ENCODE peak calls at places on chromosomes 3 and 15, in ten cellular contexts. One of them, this sample, is unnamed.

GRCh38 chr3:188941103-188941502 is 230.7 kb upstream of the TPRG1 start:
- DNase-seq in CD8-positive, alpha-beta memory T cell: no peak
- DNase-seq in HCT116: no peak
- DNase-seq in fibroblast of the conjunctiva: no peak
- DNase-seq in anterior cingulate cortex: no peak
- DNase-seq in NCI-H2029 treated with DMSO at 0.1 percent for 48 hours: no peak
- DNase-seq in activated CD4-positive, alpha-beta T cell treated with anti-CD3 and anti-CD28 coated beads, Interleukin-2, amount 50 U/mL, for 4 hours: no peak
- DNase-seq in sigmoid colon: no peak
- DNase-seq in ACHN: no peak
- DNase-seq in lung microvascular endothelial cell: no peak
- DNase-seq in this sample: no peak

GRCh38 chr3:14798231-14798630 is 20.5 kb upstream of the FGD5 start:
- DNase-seq in CD8-positive, alpha-beta memory T cell: no peak
- DNase-seq in HCT116: no peak
- DNase-seq in fibroblast of the conjunctiva: no peak
- DNase-seq in anterior cingulate cortex: no peak
- DNase-seq in NCI-H2029 treated with DMSO at 0.1 percent for 48 hours: no peak
- DNase-seq in activated CD4-positive, alpha-beta T cell treated with anti-CD3 and anti-CD28 coated beads, Interleukin-2, amount 50 U/mL, for 4 hours: no peak
- DNase-seq in sigmoid colon: peak
- DNase-seq in ACHN: no peak
- DNase-seq in lung microvascular endothelial cell: no peak
- DNase-seq in this sample: peak

GRCh38 chr15:41241251-41241964 is 10.3 kb downstream of the CHP1 start:
- DNase-seq in CD8-positive, alpha-beta memory T cell: no peak
- DNase-seq in HCT116: no peak
- DNase-seq in fibroblast of the conjunctiva: no peak
- DNase-seq in anterior cingulate cortex: no peak
- DNase-seq in NCI-H2029 treated with DMSO at 0.1 percent for 48 hours: peak
- DNase-seq in activated CD4-positive, alpha-beta T cell treated with anti-CD3 and anti-CD28 coated beads, Interleukin-2, amount 50 U/mL, for 4 hours: no peak
- DNase-seq in sigmoid colon: no peak
- DNase-seq in ACHN: no peak
- DNase-seq in lung microvascular endothelial cell: peak
- DNase-seq in this sample: no peak

GRCh38 chr3:64533565-64534317 is 154.1 kb downstream of the ADAMTS9 start:
- DNase-seq in CD8-positive, alpha-beta memory T cell: no peak
- DNase-seq in HCT116: peak
- DNase-seq in fibroblast of the conjunctiva: peak
- DNase-seq in anterior cingulate cortex: peak
- DNase-seq in NCI-H2029 treated with DMSO at 0.1 percent for 48 hours: peak
- DNase-seq in activated CD4-positive, alpha-beta T cell treated with anti-CD3 and anti-CD28 coated beads, Interleukin-2, amount 50 U/mL, for 4 hours: no peak
- DNase-seq in sigmoid colon: peak
- DNase-seq in ACHN: peak
- DNase-seq in lung microvascular endothelial cell: peak
- DNase-seq in this sample: peak

GRCh38 chr3:12437861-12438260 is 46.4 kb upstream of the TSEN2 start:
- DNase-seq in CD8-positive, alpha-beta memory T cell: no peak
- DNase-seq in HCT116: no peak
- DNase-seq in fibroblast of the conjunctiva: no peak
- DNase-seq in anterior cingulate cortex: no peak
- DNase-seq in NCI-H2029 treated with DMSO at 0.1 percent for 48 hours: no peak
- DNase-seq in activated CD4-positive, alpha-beta T cell treated with anti-CD3 and anti-CD28 coated beads, Interleukin-2, amount 50 U/mL, for 4 hours: no peak
- DNase-seq in sigmoid colon: peak
- DNase-seq in ACHN: no peak
- DNase-seq in lung microvascular endothelial cell: no peak
- DNase-seq in this sample: no peak

GRCh38 chr3:62109534-62109933 is 263.8 kb downstream of the FEZF2 start:
- DNase-seq in CD8-positive, alpha-beta memory T cell: no peak
- DNase-seq in HCT116: no peak
- DNase-seq in fibroblast of the conjunctiva: peak
- DNase-seq in anterior cingulate cortex: no peak
- DNase-seq in NCI-H2029 treated with DMSO at 0.1 percent for 48 hours: no peak
- DNase-seq in activated CD4-positive, alpha-beta T cell treated with anti-CD3 and anti-CD28 coated beads, Interleukin-2, amount 50 U/mL, for 4 hours: no peak
- DNase-seq in sigmoid colon: no peak
- DNase-seq in ACHN: peak
- DNase-seq in lung microvascular endothelial cell: no peak
- DNase-seq in this sample: no peak

GRCh38 chr3:50338989-50339388 is 1.6 kb downstream of the RASSF1 start:
- DNase-seq in CD8-positive, alpha-beta memory T cell: no peak
- DNase-seq in HCT116: no peak
- DNase-seq in fibroblast of the conjunctiva: no peak
- DNase-seq in anterior cingulate cortex: no peak
- DNase-seq in NCI-H2029 treated with DMSO at 0.1 percent for 48 hours: no peak
- DNase-seq in activated CD4-positive, alpha-beta T cell treated with anti-CD3 and anti-CD28 coated beads, Interleukin-2, amount 50 U/mL, for 4 hours: no peak
- DNase-seq in sigmoid colon: no peak
- DNase-seq in ACHN: no peak
- DNase-seq in lung microvascular endothelial cell: no peak
- DNase-seq in this sample: no peak

GRCh38 chr15:97963779-97964178 is 3.3 kb downstream of the ARRDC4 start:
- DNase-seq in CD8-positive, alpha-beta memory T cell: no peak
- DNase-seq in HCT116: no peak
- DNase-seq in fibroblast of the conjunctiva: no peak
- DNase-seq in anterior cingulate cortex: no peak
- DNase-seq in NCI-H2029 treated with DMSO at 0.1 percent for 48 hours: no peak
- DNase-seq in activated CD4-positive, alpha-beta T cell treated with anti-CD3 and anti-CD28 coated beads, Interleukin-2, amount 50 U/mL, for 4 hours: no peak
- DNase-seq in sigmoid colon: no peak
- DNase-seq in ACHN: no peak
- DNase-seq in lung microvascular endothelial cell: no peak
- DNase-seq in this sample: no peak

GRCh38 chr15:64521201-64521600 is 60.8 kb downstream of the ZNF609 start:
- DNase-seq in CD8-positive, alpha-beta memory T cell: no peak
- DNase-seq in HCT116: no peak
- DNase-seq in fibroblast of the conjunctiva: no peak
- DNase-seq in anterior cingulate cortex: no peak
- DNase-seq in NCI-H2029 treated with DMSO at 0.1 percent for 48 hours: no peak
- DNase-seq in activated CD4-positive, alpha-beta T cell treated with anti-CD3 and anti-CD28 coated beads, Interleukin-2, amount 50 U/mL, for 4 hours: no peak
- DNase-seq in sigmoid colon: no peak
- DNase-seq in ACHN: no peak
- DNase-seq in lung microvascular endothelial cell: no peak
- DNase-seq in this sample: no peak

GRCh38 chr3:107796786-107797185 is 274.0 kb downstream of the BBX start:
- DNase-seq in CD8-positive, alpha-beta memory T cell: no peak
- DNase-seq in HCT116: no peak
- DNase-seq in fibroblast of the conjunctiva: no peak
- DNase-seq in anterior cingulate cortex: no peak
- DNase-seq in NCI-H2029 treated with DMSO at 0.1 percent for 48 hours: peak
- DNase-seq in activated CD4-positive, alpha-beta T cell treated with anti-CD3 and anti-CD28 coated beads, Interleukin-2, amount 50 U/mL, for 4 hours: no peak
- DNase-seq in sigmoid colon: no peak
- DNase-seq in ACHN: no peak
- DNase-seq in lung microvascular endothelial cell: peak
- DNase-seq in this sample: no peak

GRCh38 chr3:141476033-141476432 is 10.8 kb upstream of the RASA2 start:
- DNase-seq in CD8-positive, alpha-beta memory T cell: peak
- DNase-seq in HCT116: no peak
- DNase-seq in fibroblast of the conjunctiva: no peak
- DNase-seq in anterior cingulate cortex: no peak
- DNase-seq in NCI-H2029 treated with DMSO at 0.1 percent for 48 hours: no peak
- DNase-seq in activated CD4-positive, alpha-beta T cell treated with anti-CD3 and anti-CD28 coated beads, Interleukin-2, amount 50 U/mL, for 4 hours: no peak
- DNase-seq in sigmoid colon: no peak
- DNase-seq in ACHN: no peak
- DNase-seq in lung microvascular endothelial cell: no peak
- DNase-seq in this sample: no peak

GRCh38 chr3:189071452-189071851 is 100.3 kb upstream of the TPRG1 start:
- DNase-seq in CD8-positive, alpha-beta memory T cell: no peak
- DNase-seq in HCT116: no peak
- DNase-seq in fibroblast of the conjunctiva: no peak
- DNase-seq in anterior cingulate cortex: no peak
- DNase-seq in NCI-H2029 treated with DMSO at 0.1 percent for 48 hours: no peak
- DNase-seq in activated CD4-positive, alpha-beta T cell treated with anti-CD3 and anti-CD28 coated beads, Interleukin-2, amount 50 U/mL, for 4 hours: no peak
- DNase-seq in sigmoid colon: no peak
- DNase-seq in ACHN: no peak
- DNase-seq in lung microvascular endothelial cell: no peak
- DNase-seq in this sample: no peak

GRCh38 chr15:71752604-71753289 is 57.6 kb upstream of the NR2E3 start:
- DNase-seq in CD8-positive, alpha-beta memory T cell: no peak
- DNase-seq in HCT116: peak
- DNase-seq in fibroblast of the conjunctiva: peak
- DNase-seq in anterior cingulate cortex: no peak
- DNase-seq in NCI-H2029 treated with DMSO at 0.1 percent for 48 hours: no peak
- DNase-seq in activated CD4-positive, alpha-beta T cell treated with anti-CD3 and anti-CD28 coated beads, Interleukin-2, amount 50 U/mL, for 4 hours: no peak
- DNase-seq in sigmoid colon: no peak
- DNase-seq in ACHN: peak
- DNase-seq in lung microvascular endothelial cell: peak
- DNase-seq in this sample: no peak

GRCh38 chr15:75152382-75153079 is 49.2 kb upstream of the C15orf39 start:
- DNase-seq in CD8-positive, alpha-beta memory T cell: no peak
- DNase-seq in HCT116: no peak
- DNase-seq in fibroblast of the conjunctiva: no peak
- DNase-seq in anterior cingulate cortex: no peak
- DNase-seq in NCI-H2029 treated with DMSO at 0.1 percent for 48 hours: no peak
- DNase-seq in activated CD4-positive, alpha-beta T cell treated with anti-CD3 and anti-CD28 coated beads, Interleukin-2, amount 50 U/mL, for 4 hours: no peak
- DNase-seq in sigmoid colon: no peak
- DNase-seq in ACHN: no peak
- DNase-seq in lung microvascular endothelial cell: no peak
- DNase-seq in this sample: peak

GRCh38 chr3:63689285-63689684 is 36.8 kb downstream of the SNTN start:
- DNase-seq in CD8-positive, alpha-beta memory T cell: no peak
- DNase-seq in HCT116: no peak
- DNase-seq in fibroblast of the conjunctiva: no peak
- DNase-seq in anterior cingulate cortex: no peak
- DNase-seq in NCI-H2029 treated with DMSO at 0.1 percent for 48 hours: no peak
- DNase-seq in activated CD4-positive, alpha-beta T cell treated with anti-CD3 and anti-CD28 coated beads, Interleukin-2, amount 50 U/mL, for 4 hours: no peak
- DNase-seq in sigmoid colon: no peak
- DNase-seq in ACHN: no peak
- DNase-seq in lung microvascular endothelial cell: no peak
- DNase-seq in this sample: no peak

GRCh38 chr3:149646181-149646766 is 11.6 kb downstream of the WWTR1 start:
- DNase-seq in CD8-positive, alpha-beta memory T cell: no peak
- DNase-seq in HCT116: peak
- DNase-seq in fibroblast of the conjunctiva: no peak
- DNase-seq in anterior cingulate cortex: no peak
- DNase-seq in NCI-H2029 treated with DMSO at 0.1 percent for 48 hours: no peak
- DNase-seq in activated CD4-positive, alpha-beta T cell treated with anti-CD3 and anti-CD28 coated beads, Interleukin-2, amount 50 U/mL, for 4 hours: no peak
- DNase-seq in sigmoid colon: no peak
- DNase-seq in ACHN: no peak
- DNase-seq in lung microvascular endothelial cell: no peak
- DNase-seq in this sample: no peak

GRCh38 chr3:142983318-142983717 is 18.1 kb upstream of the U2SURP start:
- DNase-seq in CD8-positive, alpha-beta memory T cell: no peak
- DNase-seq in HCT116: no peak
- DNase-seq in fibroblast of the conjunctiva: no peak
- DNase-seq in anterior cingulate cortex: no peak
- DNase-seq in NCI-H2029 treated with DMSO at 0.1 percent for 48 hours: no peak
- DNase-seq in activated CD4-positive, alpha-beta T cell treated with anti-CD3 and anti-CD28 coated beads, Interleukin-2, amount 50 U/mL, for 4 hours: no peak
- DNase-seq in sigmoid colon: no peak
- DNase-seq in ACHN: no peak
- DNase-seq in lung microvascular endothelial cell: no peak
- DNase-seq in this sample: no peak

GRCh38 chr15:42992626-42993025 is 72.0 kb upstream of the TTBK2 start:
- DNase-seq in CD8-positive, alpha-beta memory T cell: no peak
- DNase-seq in HCT116: no peak
- DNase-seq in fibroblast of the conjunctiva: no peak
- DNase-seq in anterior cingulate cortex: no peak
- DNase-seq in NCI-H2029 treated with DMSO at 0.1 percent for 48 hours: no peak
- DNase-seq in activated CD4-positive, alpha-beta T cell treated with anti-CD3 and anti-CD28 coated beads, Interleukin-2, amount 50 U/mL, for 4 hours: no peak
- DNase-seq in sigmoid colon: no peak
- DNase-seq in ACHN: no peak
- DNase-seq in lung microvascular endothelial cell: peak
- DNase-seq in this sample: no peak

GRCh38 chr3:134708025-134708597 is 57.3 kb upstream of the KY start:
- DNase-seq in CD8-positive, alpha-beta memory T cell: no peak
- DNase-seq in HCT116: no peak
- DNase-seq in fibroblast of the conjunctiva: no peak
- DNase-seq in anterior cingulate cortex: no peak
- DNase-seq in NCI-H2029 treated with DMSO at 0.1 percent for 48 hours: no peak
- DNase-seq in activated CD4-positive, alpha-beta T cell treated with anti-CD3 and anti-CD28 coated beads, Interleukin-2, amount 50 U/mL, for 4 hours: no peak
- DNase-seq in sigmoid colon: no peak
- DNase-seq in ACHN: no peak
- DNase-seq in lung microvascular endothelial cell: no peak
- DNase-seq in this sample: no peak